ENCODE peak calls at places on chromosomes 16 and 17, in eight cellular contexts. I, O, A, W, G, D, L and S are unnamed samples.
A peak's percentile ranks its signal among the peaks of the same experiment; 100 is the strongest.

GRCh38 chr17:65797809-65798208 is 236.4 kb upstream of the AXIN2 start:
- DNase-seq in A (no peak), O (no peak), D (no peak), G (no peak), I (peak; percentile 14), L (no peak), W (no peak), S (no peak)

GRCh38 chr17:4150106-4150505 is 7.1 kb downstream of the CYB5D2 start:
- DNase-seq in W (no peak), I (no peak), A (no peak), L (no peak), O (no peak), G (no peak), D (no peak), S (no peak)

GRCh38 chr17:60971515-60972369 is 294.1 kb downstream of the BCAS3 start:
- DNase-seq in L (peak; percentile 66), O (no peak), W (peak; percentile 51), I (peak; percentile 62), G (peak; percentile 25), D (peak; percentile 48), A (no peak), S (peak; percentile 71)

GRCh38 chr17:50909765-50910661 is 43.9 kb upstream of the TOB1 start:
- DNase-seq in G (no peak), L (no peak), W (no peak), A (no peak), D (no peak), I (no peak), O (no peak), S (no peak)

GRCh38 chr16:2786061-2786825 is 1.1 kb downstream of the PRSS33 start:
- DNase-seq in L (no peak), G (no peak), O (no peak), A (peak; percentile 44), W (no peak), D (no peak), I (no peak), S (no peak)

GRCh38 chr17:76371656-76372628 is 12.5 kb upstream of the SPHK1 start:
- DNase-seq in G (no peak), I (no peak), A (no peak), D (peak; percentile 99), O (peak; percentile 93), W (peak; percentile 100), L (peak; percentile 94), S (peak; percentile 98)

GRCh38 chr17:73249700-73250099 is 12.0 kb downstream of the CPSF4L start:
- DNase-seq in L (no peak), A (no peak), G (no peak), I (no peak), O (no peak), D (no peak), W (no peak), S (no peak)

GRCh38 chr17:45127583-45128300 is 4.6 kb downstream of the PLCD3 start:
- DNase-seq in G (peak; percentile 63), I (peak; percentile 53), O (no peak), A (no peak), D (no peak), W (peak; percentile 72), L (peak; percentile 55), S (peak; percentile 50)

GRCh38 chr17:46818319-46818928 is at the start of gene WNT3:
- DNase-seq in W (no peak), A (peak; percentile 75), I (peak; percentile 30), L (no peak), O (no peak), D (no peak), G (no peak), S (no peak)

GRCh38 chr17:49512296-49513043 is 17.4 kb downstream of the NGFR start:
- DNase-seq in A (no peak), G (no peak), L (no peak), I (no peak), D (no peak), W (no peak), O (no peak), S (no peak)

GRCh38 chr17:51397361-51398127 is 137.2 kb downstream of the UTP18 start:
- DNase-seq in I (no peak), O (no peak), L (no peak), G (no peak), A (no peak), D (peak; percentile 75), W (peak; percentile 52), S (peak; percentile 3)

GRCh38 chr17:82239926-82240505 is 11.2 kb downstream of the SLC16A3 start:
- DNase-seq in A (no peak), G (no peak), O (no peak), I (no peak), W (no peak), D (no peak), L (no peak), S (no peak)

GRCh38 chr17:8079291-8080207 is 8.0 kb downstream of the ALOX12B start:
- DNase-seq in L (peak; percentile 54), W (peak; percentile 29), G (peak; percentile 67), O (no peak), D (peak; percentile 6), I (peak; percentile 73), A (peak; percentile 87), S (peak; percentile 46)

GRCh38 chr17:40442392-40443195 is 656 bp upstream of the IGFBP4 start:
- DNase-seq in O (no peak), A (peak; percentile 75), G (peak; percentile 59), I (no peak), W (peak; percentile 44), L (peak; percentile 53), D (no peak), S (peak; percentile 46)

GRCh38 chr16:27267037-27267677 is 1.4 kb downstream of the NSMCE1 start:
- DNase-seq in W (no peak), O (no peak), I (no peak), L (no peak), A (no peak), D (no peak), G (no peak), S (no peak)

GRCh38 chr16:84607694-84608093 is 10.2 kb downstream of the COTL1 start:
- DNase-seq in D (no peak), G (no peak), W (no peak), L (no peak), O (no peak), I (no peak), A (no peak), S (no peak)

GRCh38 chr17:50943575-50943933 is 77.4 kb upstream of the TOB1 start:
- DNase-seq in D (no peak), W (no peak), O (no peak), A (peak; percentile 51), G (no peak), I (no peak), L (no peak), S (no peak)

GRCh38 chr16:71817690-71818089 is 9.1 kb upstream of the AP1G1 start:
- DNase-seq in G (no peak), W (no peak), L (no peak), A (no peak), I (no peak), O (no peak), D (peak; percentile 28), S (no peak)
- H3K4me3 ChIP-seq in G (no peak overlapping the region), W (no peak overlapping the region), L (no peak overlapping the region), A (peak overlapping the region; percentile 22), I (no peak overlapping the region), O (no peak overlapping the region), D (no peak overlapping the region), S (no peak overlapping the region)

DNA sequence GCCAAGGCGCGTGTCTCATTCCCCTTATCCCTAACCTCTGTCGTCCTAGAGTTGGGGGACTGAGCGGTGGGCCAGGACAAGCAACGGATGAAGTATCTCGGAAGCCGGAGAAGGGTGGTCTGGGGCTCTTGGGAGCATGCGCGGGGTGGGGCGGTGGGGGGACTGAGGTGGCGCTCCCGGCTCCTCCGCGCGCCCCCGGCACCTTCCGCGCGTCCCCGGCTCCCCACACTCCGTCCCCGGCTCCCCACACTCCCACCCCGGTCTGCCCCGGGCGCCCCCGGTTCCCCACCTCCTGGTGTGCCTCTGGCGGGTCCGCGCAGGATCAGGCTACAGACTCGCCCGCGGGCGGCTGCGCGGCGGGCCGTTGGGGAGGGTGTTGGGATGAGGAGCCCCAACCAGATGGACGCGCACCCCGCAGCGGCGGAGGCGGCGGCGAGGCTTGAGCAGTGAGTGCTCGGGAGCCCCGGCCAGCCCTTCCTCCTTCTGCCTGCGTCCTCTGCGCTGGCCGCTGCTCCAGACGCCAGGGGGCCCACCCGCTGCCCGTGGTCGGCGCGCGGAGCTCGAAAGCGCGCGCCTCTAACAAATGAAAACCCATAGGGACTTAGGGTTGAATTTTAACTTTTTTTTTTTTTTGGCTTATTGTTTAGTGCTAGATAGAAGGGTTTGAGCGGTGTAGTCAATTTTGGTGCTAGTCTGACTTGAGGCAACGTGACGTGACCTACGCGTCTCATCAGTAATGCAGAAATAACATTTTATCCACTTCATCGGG is 5.6 kb upstream of the CRYM start:
- DNase-seq in L (peak; percentile 49), A (peak; percentile 76), I (peak; percentile 62), D (peak; percentile 34), G (peak; percentile 43), W (peak; percentile 48), O (no peak), S (peak; percentile 29)
- TF ChIP-seq CTCF in L (peak; percentile 40), A (peak; percentile 34), I (peak; percentile 50), D (peak; percentile 62), G (peak; percentile 71), W (peak; percentile 55), O (peak; percentile 62), S (peak; percentile 29)

DNA sequence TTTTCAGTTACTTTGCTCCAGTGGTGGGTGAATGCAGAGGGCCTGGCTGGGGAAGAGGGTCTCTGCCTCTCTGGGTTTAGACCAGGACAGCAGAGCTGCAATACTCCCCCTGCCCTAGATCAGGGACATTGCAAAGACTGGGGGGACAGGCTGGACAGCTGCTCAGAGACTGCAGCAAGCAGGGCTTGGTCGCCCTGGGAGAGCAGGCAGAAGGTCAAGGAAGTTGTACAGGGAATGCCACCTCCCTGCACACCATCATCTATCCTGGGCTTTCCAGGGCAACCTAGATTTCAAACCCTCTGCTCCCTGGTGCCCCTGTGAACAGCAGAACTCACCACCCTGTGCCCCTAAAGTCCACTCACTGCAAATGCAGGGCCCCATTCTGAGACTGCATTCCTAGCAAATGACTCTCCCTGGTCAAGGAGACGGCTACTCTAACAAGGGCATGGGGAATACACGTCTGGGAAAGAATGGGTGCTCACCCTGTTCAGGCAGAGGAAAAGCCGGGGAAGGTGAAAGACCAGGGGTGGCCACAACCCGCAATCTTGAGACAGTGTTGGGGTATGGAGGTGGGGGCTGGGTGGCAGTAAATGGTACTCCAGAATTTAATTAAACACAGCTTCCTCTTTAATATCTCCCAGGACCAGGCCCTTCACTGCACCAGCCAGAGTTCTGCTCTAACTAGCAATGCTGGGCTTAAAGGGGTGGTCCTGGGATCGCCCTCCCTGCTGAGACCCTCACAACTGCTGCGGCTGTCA is 1.0 kb downstream of the KIFC3 start:
- DNase-seq in W (peak; percentile 83), L (peak; percentile 70), G (no peak), A (no peak), D (peak; percentile 66), I (peak; percentile 61), O (no peak), S (peak; percentile 69)
- H3K4me3 ChIP-seq in W (peak overlapping the region; percentile 76), L (peak overlapping the region; percentile 67), G (peak overlapping the region; percentile 56), A (peak overlapping the region; percentile 68), D (peak overlapping the region; percentile 76), I (peak overlapping the region; percentile 80), O (peak overlapping the region; percentile 68), S (peak overlapping the region; percentile 70)

GRCh38 chr16:65689726-65690125 is 567.9 kb upstream of the CDH11 start:
- DNase-seq in O (no peak), W (peak; percentile 45), L (no peak), I (no peak), G (no peak), D (no peak), A (no peak), S (no peak)

GRCh38 chr16:65679785-65680184 is 557.9 kb upstream of the CDH11 start:
- DNase-seq in O (no peak), G (no peak), W (no peak), I (no peak), D (no peak), A (no peak), L (no peak), S (no peak)

GRCh38 chr16:65681406-65681805 is 559.5 kb upstream of the CDH11 start:
- DNase-seq in A (no peak), O (no peak), D (no peak), L (peak; percentile 89), I (no peak), W (no peak), G (peak; percentile 8), S (peak; percentile 60)

GRCh38 chr16:65684230-65684629 is 562.4 kb upstream of the CDH11 start:
- DNase-seq in D (no peak), W (no peak), L (no peak), A (no peak), I (no peak), O (no peak), G (no peak), S (no peak)
- TF ChIP-seq CTCF in D (peak; percentile 14), W (peak; percentile 24), L (peak; percentile 12), A (no peak), I (no peak), O (no peak), G (no peak), S (peak; percentile 34)